ENCODE peak calls at places on chromosomes 4 and X, in eight cellular contexts. W is body of pancreas, H is K562, D is A549, G is astrocyte of the spinal cord, Q is dorsolateral prefrontal cortex, B is glutamatergic neuron, V is bronchial epithelial cell. S is an unnamed sample.

GRCh38 chr4:38489924-38490639 is 173.9 kb upstream of the KLF3 start:
- DNase-seq in W (peak), H (peak), D (peak), G (peak), Q (no peak), B (no peak), V (peak), S (no peak)

GRCh38 chr4:24419147-24420034 is 165.0 kb downstream of the DHX15 start:
- DNase-seq in W (peak), H (peak), D (peak), G (peak), Q (peak), B (peak), V (peak), S (peak)

GRCh38 chr4:158008551-158009218 is 164.1 kb downstream of the GASK1B start:
- DNase-seq in W (peak), H (no peak), D (no peak), G (peak), Q (no peak), B (no peak), V (peak), S (no peak)

GRCh38 chrX:53284684-53285447 is 3.5 kb upstream of the IQSEC2 start:
- DNase-seq in W (peak), H (peak), D (peak), G (peak), Q (peak), B (peak), V (peak), S (peak)

GRCh38 chrX:2767631-2768455 is 16.0 kb downstream of the XG start:
- DNase-seq in W (peak), H (no peak), D (peak), G (no peak), Q (no peak), B (no peak), V (peak), S (no peak)

GRCh38 chr4:92189146-92189545 is 114.6 kb upstream of the GRID2 start:
- DNase-seq in W (no peak), H (no peak), D (no peak), G (no peak), Q (no peak), B (no peak), V (no peak), S (no peak)

GRCh38 chr4:2746891-2747695 is 9.0 kb downstream of the TNIP2 start:
- DNase-seq in W (no peak), H (no peak), D (no peak), G (no peak), Q (no peak), B (no peak), V (no peak), S (no peak)

GRCh38 chr4:108751321-108751720 is 11.5 kb downstream of the ETNPPL start:
- DNase-seq in W (no peak), H (no peak), D (no peak), G (no peak), Q (no peak), B (no peak), V (no peak), S (no peak)

GRCh38 chrX:134484039-134484438 is 24.1 kb downstream of the HPRT1 start:
- DNase-seq in W (no peak), H (peak), D (peak), G (peak), Q (no peak), B (no peak), V (peak), S (no peak)

GRCh38 chrX:131958724-131959123 is 64.4 kb upstream of the STK26 start:
- DNase-seq in W (no peak), H (no peak), D (no peak), G (no peak), Q (no peak), B (no peak), V (no peak), S (no peak)

GRCh38 chr4:1767770-1768366 is 25.2 kb upstream of the FGFR3 start:
- DNase-seq in W (peak), H (peak), D (peak), G (peak), Q (no peak), B (peak), V (peak), S (peak)

GRCh38 chr4:85681194-85681803 is 206.3 kb downstream of the ARHGAP24 start:
- DNase-seq in W (peak), H (peak), D (no peak), G (peak), Q (no peak), B (no peak), V (peak), S (no peak)

GRCh38 chr4:138639018-138639876 is 376.3 kb upstream of the NOCT start:
- DNase-seq in W (no peak), H (no peak), D (no peak), G (peak), Q (no peak), B (no peak), V (peak), S (no peak)

GRCh38 chr4:64158648-64159326 is 250.5 kb downstream of the TECRL start:
- DNase-seq in W (peak), H (peak), D (peak), G (peak), Q (no peak), B (peak), V (peak), S (peak)

GRCh38 chr4:185634066-185634652 is 98.9 kb upstream of the PDLIM3 start:
- DNase-seq in W (no peak), H (peak), D (peak), G (no peak), Q (no peak), B (no peak), V (no peak), S (no peak)

GRCh38 chr4:24850669-24851068 is 55.3 kb downstream of the SOD3 start:
- DNase-seq in W (peak), H (no peak), D (peak), G (peak), Q (no peak), B (no peak), V (peak), S (no peak)

GRCh38 chrX:13828392-13828791 is 11.5 kb upstream of the GPM6B start:
- DNase-seq in W (no peak), H (no peak), D (no peak), G (no peak), Q (no peak), B (no peak), V (peak), S (no peak)

GRCh38 chrX:13827693-13828092 is 10.8 kb upstream of the GPM6B start:
- DNase-seq in W (peak), H (no peak), D (no peak), G (no peak), Q (no peak), B (no peak), V (peak), S (no peak)

GRCh38 chrX:13826770-13827169 is 9.9 kb upstream of the GPM6B start:
- DNase-seq in W (no peak), H (no peak), D (no peak), G (no peak), Q (no peak), B (no peak), V (no peak), S (no peak)

GRCh38 chrX:13824746-13825145 is 7.9 kb upstream of the GPM6B start:
- DNase-seq in W (no peak), H (no peak), D (no peak), G (no peak), Q (no peak), B (no peak), V (no peak), S (no peak)

DNA sequence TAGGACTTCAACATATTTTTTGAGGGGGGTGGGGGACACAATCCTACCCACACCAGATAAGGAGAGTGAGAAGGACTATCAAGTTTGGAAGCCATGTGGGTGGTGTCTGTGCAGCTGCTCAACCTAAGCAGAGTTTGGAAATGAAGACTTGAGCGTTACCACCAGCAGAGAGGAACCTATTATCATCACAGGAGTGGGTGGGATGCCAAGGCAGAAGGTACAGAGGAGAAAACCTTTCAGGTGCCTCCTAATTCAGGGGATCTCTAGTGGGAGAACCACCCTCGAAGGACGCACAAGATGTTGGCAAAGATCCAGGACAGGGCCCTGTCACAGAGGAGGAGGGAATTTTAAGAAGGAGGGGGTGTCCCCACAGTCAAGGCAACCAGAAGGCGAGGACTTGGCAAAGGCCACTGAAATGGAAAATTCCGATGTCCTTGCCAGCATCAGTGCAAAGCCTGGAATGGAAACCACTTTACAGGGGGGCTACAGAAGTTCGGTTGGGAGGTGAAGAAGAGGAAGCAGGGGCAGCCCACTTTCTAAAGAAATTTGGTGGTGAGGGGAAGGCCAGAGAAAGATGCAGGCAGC is 8.4 kb upstream of the GPM6B start:
- DNase-seq in W (no peak), H (no peak), D (no peak), G (no peak), Q (no peak), B (no peak), V (no peak), S (no peak)
- TF ChIP-seq CTCF in W (no peak), H (no peak), D (no peak), G (no peak), Q (no peak), B (no peak), V (no peak), S (no peak)

GRCh38 chr4:65943076-65943475 is 272.8 kb upstream of the EPHA5 start:
- DNase-seq in W (no peak), H (no peak), D (peak), G (peak), Q (no peak), B (no peak), V (peak), S (no peak)
- TF ChIP-seq CTCF in W (no peak), H (no peak), D (no peak), G (peak), Q (no peak), B (no peak), V (no peak), S (no peak)

DNA sequence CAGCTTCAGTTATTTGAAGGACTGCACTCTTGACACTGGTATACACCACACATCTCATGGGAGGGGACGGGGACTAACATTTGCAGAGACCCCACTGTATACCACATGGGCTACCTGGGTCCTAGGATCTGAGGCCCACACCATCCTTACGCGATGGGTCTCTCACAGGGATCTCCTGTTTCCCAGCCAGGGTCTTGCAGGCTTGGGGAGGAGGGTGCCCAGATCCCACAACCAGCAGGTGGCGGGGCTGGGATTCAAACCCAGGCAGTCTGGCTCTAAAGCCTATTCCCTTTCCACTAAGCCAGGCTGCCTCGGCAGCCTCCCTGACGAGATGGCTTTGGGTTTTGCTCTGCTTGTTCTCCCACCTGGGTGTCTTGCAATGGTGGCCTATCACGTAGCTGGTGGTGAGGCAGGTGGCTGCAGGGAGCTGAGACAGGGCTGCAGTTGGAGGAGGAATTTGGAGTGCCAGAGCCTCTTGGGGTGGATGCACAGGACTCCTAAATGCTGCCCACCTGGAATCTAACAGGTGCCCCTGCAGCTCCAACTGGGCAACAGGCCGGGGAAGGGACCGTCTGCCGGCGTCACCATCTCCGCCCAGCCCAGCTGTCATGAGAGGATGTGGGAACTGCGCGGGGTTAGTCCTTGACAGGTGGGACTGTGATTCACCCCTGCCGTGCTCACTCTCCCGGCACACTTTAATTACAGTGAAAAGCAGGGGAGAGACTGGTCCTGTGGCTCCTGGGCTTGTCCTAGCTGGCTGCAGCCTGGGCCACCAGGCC is 110.7 kb downstream of the PSAPL1 start:
- DNase-seq in W (no peak), H (peak), D (peak), G (no peak), Q (no peak), B (no peak), V (no peak), S (no peak)
- TF ChIP-seq CTCF in W (no peak), H (peak), D (no peak), G (peak), Q (no peak), B (no peak), V (peak), S (no peak)

DNA sequence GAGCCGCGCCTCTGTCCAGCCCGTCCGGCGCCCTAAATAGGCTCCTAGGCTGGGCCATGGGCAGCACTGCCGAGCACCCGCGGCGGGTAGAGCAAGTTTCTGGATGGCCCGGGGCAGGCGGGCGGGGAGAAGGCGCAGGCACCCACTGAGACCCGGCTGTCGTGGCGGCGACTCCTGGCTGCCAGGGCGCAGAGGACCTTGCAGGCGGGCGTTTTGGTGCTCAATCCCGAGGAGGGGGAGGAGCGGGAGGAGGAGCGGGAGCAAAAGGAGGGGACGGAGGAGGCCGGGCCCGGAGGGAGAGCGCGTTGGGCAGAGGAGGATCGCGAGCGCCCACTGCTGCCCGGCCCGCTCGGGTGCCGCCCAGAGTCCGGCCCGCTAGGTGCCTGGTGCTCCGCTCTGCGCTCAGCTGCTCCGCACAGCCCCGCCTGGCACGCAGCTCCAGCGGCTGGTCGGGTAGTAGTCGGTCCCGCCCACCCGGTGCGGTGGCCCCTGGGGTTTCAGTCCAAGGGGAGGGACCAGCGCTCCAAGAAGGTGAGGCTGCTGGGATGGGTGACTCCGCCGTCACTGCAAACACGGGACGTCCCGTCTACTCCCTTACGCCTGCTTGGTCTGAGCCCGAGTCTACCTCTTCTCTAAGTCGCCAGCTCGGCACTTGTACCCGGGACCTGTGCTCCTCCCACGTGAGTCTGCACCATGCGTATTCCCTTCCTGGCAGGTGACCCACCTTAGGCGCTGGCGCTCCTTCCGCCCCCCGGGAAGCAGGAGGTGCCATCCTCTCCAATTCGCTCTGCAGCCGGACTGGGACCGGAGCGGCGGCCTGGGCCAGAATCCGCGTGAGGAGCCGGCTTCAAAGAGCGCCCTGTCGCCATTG is at the start of gene HS3ST1:
- DNase-seq in W (peak), H (no peak), D (peak), G (peak), Q (peak), B (peak), V (peak), S (peak)
- TF ChIP-seq CTCF in W (peak), H (no peak), D (peak), G (peak), Q (peak), B (peak), V (peak), S (peak)

GRCh38 chr4:17124767-17125166 is 226.3 kb upstream of the LDB2 start:
- DNase-seq in W (no peak), H (no peak), D (no peak), G (no peak), Q (no peak), B (no peak), V (no peak), S (no peak)
- TF ChIP-seq CTCF in W (no peak), H (no peak), D (no peak), G (peak), Q (no peak), B (peak), V (no peak), S (no peak)

DNA sequence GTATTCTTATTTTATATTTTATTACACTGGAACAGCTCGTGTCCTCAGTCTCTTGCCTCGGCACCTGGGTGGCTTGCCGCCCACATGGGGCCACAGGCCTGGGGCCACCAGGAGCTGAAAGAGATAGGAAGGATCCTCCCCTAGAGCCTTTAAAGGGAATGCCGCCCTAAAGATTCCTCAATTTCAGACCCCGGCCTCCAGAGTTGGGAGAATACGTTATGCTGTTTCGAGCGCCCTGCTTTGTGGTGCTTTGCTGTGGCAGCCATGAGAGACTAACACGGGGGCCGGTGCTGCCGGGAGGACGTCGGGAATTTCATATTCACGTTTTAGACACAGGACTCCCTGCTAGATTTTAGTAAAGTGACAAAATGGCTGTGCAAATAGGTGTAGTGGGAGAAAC is 33.2 kb downstream of the ACOX3 start:
- DNase-seq in W (no peak), H (no peak), D (no peak), G (no peak), Q (no peak), B (no peak), V (no peak), S (no peak)
- TF ChIP-seq CTCF in W (no peak), H (no peak), D (no peak), G (no peak), Q (no peak), B (no peak), V (no peak), S (no peak)

DNA sequence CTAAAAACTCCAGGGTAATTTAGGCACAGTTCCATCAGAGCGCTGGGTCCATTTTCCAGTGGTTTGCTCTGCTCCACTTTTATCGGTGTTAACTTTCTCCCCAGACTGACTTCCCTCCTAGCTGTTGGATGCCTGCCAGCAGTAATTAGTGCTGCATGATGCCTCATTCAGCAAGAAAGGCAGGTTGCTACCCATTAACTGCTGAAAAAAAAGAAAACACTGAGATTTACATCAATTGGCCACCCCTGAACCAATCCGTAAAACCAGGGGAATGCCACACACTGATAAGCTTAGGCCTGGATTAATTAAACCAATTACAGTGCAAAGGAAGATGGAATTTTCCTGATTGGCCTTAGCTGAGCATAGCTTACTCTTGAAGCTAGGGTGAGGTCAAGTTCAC is 182.4 kb upstream of the CXXC4 start:
- DNase-seq in W (peak), H (peak), D (no peak), G (peak), Q (no peak), B (peak), V (peak), S (no peak)
- TF ChIP-seq CTCF in W (no peak), H (no peak), D (no peak), G (no peak), Q (no peak), B (no peak), V (no peak), S (no peak)

GRCh38 chrX:135509885-135510284 is 10.6 kb upstream of the INTS6L start:
- DNase-seq in W (no peak), H (no peak), D (no peak), G (no peak), Q (no peak), B (no peak), V (no peak), S (no peak)
- TF ChIP-seq CTCF in W (no peak), H (no peak), D (no peak), G (no peak), Q (no peak), B (no peak), V (no peak), S (no peak)

GRCh38 chr4:148056879-148057278 is 325.0 kb downstream of the ARHGAP10 start:
- DNase-seq in W (peak), H (peak), D (peak), G (peak), Q (no peak), B (no peak), V (peak), S (peak)
- TF ChIP-seq CTCF in W (no peak), H (peak), D (no peak), G (peak), Q (peak), B (no peak), V (no peak), S (peak)